ENCODE peak calls at places on chromosomes 12 and 14, in nine cellular contexts. One of them, this sample, is unnamed.
A peak's percentile ranks its signal among the peaks of the same experiment; 100 is the strongest.

GRCh38 chr12:118430516-118430915 is 54.2 kb downstream of the SUDS3 start:
- DNase-seq in epithelial cell of esophagus: peak; percentile 39
- DNase-seq in CD4-positive, alpha-beta T cell: no peak
- DNase-seq in left lung: no peak
- DNase-seq in tibial artery: no peak
- DNase-seq in fibroblast of pulmonary artery: no peak
- DNase-seq in endothelial cell: no peak
- DNase-seq in adrenal gland: no peak
- DNase-seq in left ventricle myocardium inferior: no peak
- DNase-seq in this sample: no peak

GRCh38 chr12:42815068-42815467 is 225.5 kb upstream of the PRICKLE1 start:
- DNase-seq in endothelial cell: no peak
- DNase-seq in adrenal gland: no peak
- DNase-seq in tibial artery: no peak
- DNase-seq in CD4-positive, alpha-beta T cell: no peak
- DNase-seq in epithelial cell of esophagus: no peak
- DNase-seq in left ventricle myocardium inferior: no peak
- DNase-seq in left lung: no peak
- DNase-seq in fibroblast of pulmonary artery: no peak
- DNase-seq in this sample: no peak

GRCh38 chr14:58362798-58363412 is 32.8 kb upstream of the TOMM20L start:
- DNase-seq in epithelial cell of esophagus: peak; percentile 48
- DNase-seq in CD4-positive, alpha-beta T cell: no peak
- DNase-seq in fibroblast of pulmonary artery: peak; percentile 45
- DNase-seq in tibial artery: no peak
- DNase-seq in endothelial cell: no peak
- DNase-seq in adrenal gland: no peak
- DNase-seq in left ventricle myocardium inferior: no peak
- DNase-seq in left lung: no peak
- DNase-seq in this sample: no peak

GRCh38 chr12:56593909-56594621 is 36.1 kb downstream of the BAZ2A start:
- DNase-seq in adrenal gland: peak; percentile 67
- DNase-seq in fibroblast of pulmonary artery: peak; percentile 87
- DNase-seq in epithelial cell of esophagus: peak; percentile 61
- DNase-seq in tibial artery: peak; percentile 45
- DNase-seq in endothelial cell: peak; percentile 73
- DNase-seq in left ventricle myocardium inferior: no peak
- DNase-seq in CD4-positive, alpha-beta T cell: peak; percentile 42
- DNase-seq in left lung: no peak
- DNase-seq in this sample: peak; percentile 45

GRCh38 chr12:120142231-120142877 is 25.8 kb upstream of the RAB35 start:
- DNase-seq in left lung: no peak
- DNase-seq in left ventricle myocardium inferior: no peak
- DNase-seq in tibial artery: no peak
- DNase-seq in adrenal gland: no peak
- DNase-seq in CD4-positive, alpha-beta T cell: no peak
- DNase-seq in fibroblast of pulmonary artery: peak; percentile 44
- DNase-seq in endothelial cell: no peak
- DNase-seq in epithelial cell of esophagus: no peak
- DNase-seq in this sample: no peak

GRCh38 chr14:36580856-36581831 is 1.3 kb downstream of the NKX2-8 start:
- DNase-seq in CD4-positive, alpha-beta T cell: no peak
- DNase-seq in epithelial cell of esophagus: peak; percentile 80
- DNase-seq in left lung: peak; percentile 81
- DNase-seq in adrenal gland: no peak
- DNase-seq in endothelial cell: peak; percentile 40
- DNase-seq in left ventricle myocardium inferior: peak; percentile 13
- DNase-seq in tibial artery: no peak
- DNase-seq in fibroblast of pulmonary artery: peak; percentile 23
- DNase-seq in this sample: peak; percentile 34

GRCh38 chr14:56196274-56196673 is 78.1 kb downstream of the PELI2 start:
- DNase-seq in tibial artery: no peak
- DNase-seq in CD4-positive, alpha-beta T cell: no peak
- DNase-seq in epithelial cell of esophagus: no peak
- DNase-seq in left ventricle myocardium inferior: no peak
- DNase-seq in endothelial cell: no peak
- DNase-seq in fibroblast of pulmonary artery: peak; percentile 68
- DNase-seq in adrenal gland: no peak
- DNase-seq in left lung: no peak
- DNase-seq in this sample: no peak

GRCh38 chr14:99214701-99215100 is 57.3 kb downstream of the BCL11B start:
- DNase-seq in CD4-positive, alpha-beta T cell: no peak
- DNase-seq in tibial artery: no peak
- DNase-seq in endothelial cell: no peak
- DNase-seq in fibroblast of pulmonary artery: no peak
- DNase-seq in left ventricle myocardium inferior: no peak
- DNase-seq in left lung: peak; percentile 39
- DNase-seq in adrenal gland: no peak
- DNase-seq in epithelial cell of esophagus: no peak
- DNase-seq in this sample: no peak

GRCh38 chr12:109763201-109763841 is 49.7 kb downstream of the FAM222A start:
- DNase-seq in epithelial cell of esophagus: peak; percentile 90
- DNase-seq in tibial artery: no peak
- DNase-seq in CD4-positive, alpha-beta T cell: no peak
- DNase-seq in endothelial cell: no peak
- DNase-seq in adrenal gland: peak; percentile 55
- DNase-seq in left ventricle myocardium inferior: no peak
- DNase-seq in fibroblast of pulmonary artery: peak; percentile 40
- DNase-seq in left lung: no peak
- DNase-seq in this sample: no peak

GRCh38 chr14:54002653-54003052 is 46.0 kb upstream of the BMP4 start:
- DNase-seq in endothelial cell: no peak
- DNase-seq in adrenal gland: no peak
- DNase-seq in left ventricle myocardium inferior: no peak
- DNase-seq in tibial artery: no peak
- DNase-seq in CD4-positive, alpha-beta T cell: no peak
- DNase-seq in fibroblast of pulmonary artery: peak; percentile 24
- DNase-seq in left lung: no peak
- DNase-seq in epithelial cell of esophagus: no peak
- DNase-seq in this sample: no peak

GRCh38 chr12:70754330-70754741 is 117.1 kb upstream of the PTPRB start:
- DNase-seq in endothelial cell: no peak
- DNase-seq in CD4-positive, alpha-beta T cell: no peak
- DNase-seq in left ventricle myocardium inferior: no peak
- DNase-seq in left lung: no peak
- DNase-seq in tibial artery: no peak
- DNase-seq in adrenal gland: no peak
- DNase-seq in epithelial cell of esophagus: peak; percentile 10
- DNase-seq in fibroblast of pulmonary artery: no peak
- DNase-seq in this sample: no peak

GRCh38 chr12:57726884-57727757 is 11.4 kb downstream of the AGAP2 start:
- DNase-seq in endothelial cell: peak; percentile 43
- DNase-seq in fibroblast of pulmonary artery: no peak
- DNase-seq in left lung: no peak
- DNase-seq in adrenal gland: peak; percentile 62
- DNase-seq in left ventricle myocardium inferior: peak; percentile 59
- DNase-seq in CD4-positive, alpha-beta T cell: no peak
- DNase-seq in epithelial cell of esophagus: peak; percentile 20
- DNase-seq in tibial artery: no peak
- DNase-seq in this sample: peak; percentile 57

GRCh38 chr12:57727758-57728395 is 10.7 kb downstream of the AGAP2 start:
- DNase-seq in CD4-positive, alpha-beta T cell: no peak
- DNase-seq in tibial artery: no peak
- DNase-seq in fibroblast of pulmonary artery: no peak
- DNase-seq in left ventricle myocardium inferior: no peak
- DNase-seq in left lung: no peak
- DNase-seq in endothelial cell: peak; percentile 36
- DNase-seq in epithelial cell of esophagus: no peak
- DNase-seq in adrenal gland: peak; percentile 43
- DNase-seq in this sample: peak; percentile 56

GRCh38 chr12:57725851-57726150 is 12.7 kb downstream of the AGAP2 start:
- DNase-seq in left ventricle myocardium inferior: no peak
- DNase-seq in endothelial cell: no peak
- DNase-seq in epithelial cell of esophagus: no peak
- DNase-seq in tibial artery: no peak
- DNase-seq in CD4-positive, alpha-beta T cell: no peak
- DNase-seq in fibroblast of pulmonary artery: no peak
- DNase-seq in adrenal gland: no peak
- DNase-seq in left lung: no peak
- DNase-seq in this sample: no peak

GRCh38 chr12:57724936-57725740 is 13.4 kb downstream of the AGAP2 start:
- DNase-seq in CD4-positive, alpha-beta T cell: no peak
- DNase-seq in left lung: no peak
- DNase-seq in tibial artery: no peak
- DNase-seq in left ventricle myocardium inferior: no peak
- DNase-seq in endothelial cell: no peak
- DNase-seq in fibroblast of pulmonary artery: no peak
- DNase-seq in epithelial cell of esophagus: no peak
- DNase-seq in adrenal gland: peak; percentile 21
- DNase-seq in this sample: no peak

GRCh38 chr12:57726151-57726883 is 12.2 kb downstream of the AGAP2 start:
- DNase-seq in adrenal gland: peak; percentile 90
- DNase-seq in tibial artery: peak; percentile 68
- DNase-seq in fibroblast of pulmonary artery: peak; percentile 80
- DNase-seq in left ventricle myocardium inferior: peak; percentile 73
- DNase-seq in CD4-positive, alpha-beta T cell: no peak
- DNase-seq in epithelial cell of esophagus: peak; percentile 82
- DNase-seq in left lung: peak; percentile 89
- DNase-seq in endothelial cell: peak; percentile 82
- DNase-seq in this sample: peak; percentile 43
- TF ChIP-seq CTCF in adrenal gland: peak; percentile 69
- TF ChIP-seq CTCF in tibial artery: peak; percentile 73
- TF ChIP-seq CTCF in fibroblast of pulmonary artery: peak; percentile 81
- TF ChIP-seq CTCF in left ventricle myocardium inferior: peak; percentile 73
- TF ChIP-seq CTCF in CD4-positive, alpha-beta T cell: no peak
- TF ChIP-seq CTCF in epithelial cell of esophagus: peak; percentile 78
- TF ChIP-seq CTCF in left lung: peak; percentile 75
- TF ChIP-seq CTCF in endothelial cell: peak; percentile 72
- TF ChIP-seq CTCF in this sample: peak; percentile 64

GRCh38 chr12:2282321-2282720 is 229.5 kb downstream of the CACNA1C start:
- DNase-seq in left ventricle myocardium inferior: no peak
- DNase-seq in left lung: no peak
- DNase-seq in endothelial cell: no peak
- DNase-seq in tibial artery: no peak
- DNase-seq in fibroblast of pulmonary artery: no peak
- DNase-seq in CD4-positive, alpha-beta T cell: no peak
- DNase-seq in epithelial cell of esophagus: no peak
- DNase-seq in adrenal gland: no peak
- DNase-seq in this sample: no peak
- TF ChIP-seq CTCF in left ventricle myocardium inferior: peak; percentile 37
- TF ChIP-seq CTCF in left lung: no peak
- TF ChIP-seq CTCF in endothelial cell: no peak
- TF ChIP-seq CTCF in tibial artery: no peak
- TF ChIP-seq CTCF in fibroblast of pulmonary artery: no peak
- TF ChIP-seq CTCF in CD4-positive, alpha-beta T cell: no peak
- TF ChIP-seq CTCF in epithelial cell of esophagus: no peak
- TF ChIP-seq CTCF in adrenal gland: no peak
- TF ChIP-seq CTCF in this sample: no peak

DNA sequence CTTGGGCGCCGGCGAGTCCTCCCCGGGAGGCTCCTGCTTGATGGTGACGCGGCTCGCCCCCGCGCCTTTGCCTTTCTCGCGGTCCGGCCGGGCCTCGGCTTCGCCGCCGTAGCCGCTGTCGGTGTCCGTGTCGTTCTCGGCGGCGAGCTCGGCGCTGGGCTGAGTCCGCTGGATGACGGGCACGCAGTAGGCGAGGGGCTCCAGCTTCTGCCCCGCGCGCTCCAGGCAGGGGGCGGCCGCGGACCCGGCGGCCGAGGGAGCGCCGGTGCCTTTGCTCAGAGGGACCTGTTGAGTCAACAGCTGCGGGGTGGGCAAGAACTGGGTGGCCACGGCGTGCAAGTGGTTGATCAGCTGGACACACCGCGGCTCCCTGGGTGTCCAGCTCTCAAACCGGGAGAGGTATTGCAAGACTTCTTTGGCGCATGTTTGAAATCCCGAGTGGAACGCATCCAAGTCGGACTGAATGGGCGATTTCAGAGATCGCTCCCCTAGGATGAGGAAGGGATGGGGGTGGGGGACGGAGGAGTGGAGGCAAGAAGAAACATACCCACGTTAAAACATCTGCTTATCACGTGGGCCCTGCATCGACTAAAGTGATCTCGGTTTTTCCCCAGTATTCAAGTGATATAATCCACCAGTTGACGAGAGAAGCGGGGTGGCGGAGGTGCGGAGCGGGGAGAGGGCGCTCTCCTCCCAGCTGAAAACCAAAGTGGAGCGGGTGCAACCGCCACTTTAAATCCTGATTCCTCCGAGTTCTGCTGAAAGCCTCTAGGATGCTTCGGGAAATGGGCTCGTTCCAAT is 2.0 kb downstream of the BHLHE41 start:
- DNase-seq in CD4-positive, alpha-beta T cell: no peak
- DNase-seq in epithelial cell of esophagus: peak; percentile 76
- DNase-seq in left lung: peak; percentile 85
- DNase-seq in left ventricle myocardium inferior: peak; percentile 63
- DNase-seq in endothelial cell: peak; percentile 66
- DNase-seq in adrenal gland: peak; percentile 81
- DNase-seq in fibroblast of pulmonary artery: peak; percentile 82
- DNase-seq in tibial artery: peak; percentile 87
- DNase-seq in this sample: peak; percentile 62
- TF ChIP-seq CTCF in CD4-positive, alpha-beta T cell: no peak
- TF ChIP-seq CTCF in epithelial cell of esophagus: peak; percentile 60
- TF ChIP-seq CTCF in left lung: no peak
- TF ChIP-seq CTCF in left ventricle myocardium inferior: peak; percentile 34
- TF ChIP-seq CTCF in endothelial cell: no peak
- TF ChIP-seq CTCF in adrenal gland: peak; percentile 26
- TF ChIP-seq CTCF in fibroblast of pulmonary artery: peak; percentile 48
- TF ChIP-seq CTCF in tibial artery: no peak
- TF ChIP-seq CTCF in this sample: peak; percentile 46

GRCh38 chr12:60257063-60257462 is 661.2 kb downstream of the SLC16A7 start:
- DNase-seq in left ventricle myocardium inferior: no peak
- DNase-seq in fibroblast of pulmonary artery: peak; percentile 68
- DNase-seq in CD4-positive, alpha-beta T cell: no peak
- DNase-seq in left lung: no peak
- DNase-seq in adrenal gland: no peak
- DNase-seq in tibial artery: no peak
- DNase-seq in epithelial cell of esophagus: peak; percentile 72
- DNase-seq in endothelial cell: no peak
- DNase-seq in this sample: no peak
- TF ChIP-seq CTCF in left ventricle myocardium inferior: no peak
- TF ChIP-seq CTCF in fibroblast of pulmonary artery: peak; percentile 21
- TF ChIP-seq CTCF in CD4-positive, alpha-beta T cell: no peak
- TF ChIP-seq CTCF in left lung: no peak
- TF ChIP-seq CTCF in adrenal gland: no peak
- TF ChIP-seq CTCF in tibial artery: no peak
- TF ChIP-seq CTCF in epithelial cell of esophagus: peak; percentile 32
- TF ChIP-seq CTCF in endothelial cell: no peak
- TF ChIP-seq CTCF in this sample: peak; percentile 10

GRCh38 chr12:76348079-76348901 is at the start of gene BBS10:
- DNase-seq in endothelial cell: peak; percentile 77
- DNase-seq in CD4-positive, alpha-beta T cell: peak; percentile 77
- DNase-seq in left lung: peak; percentile 96
- DNase-seq in left ventricle myocardium inferior: peak; percentile 92
- DNase-seq in epithelial cell of esophagus: peak; percentile 93
- DNase-seq in tibial artery: peak; percentile 86
- DNase-seq in adrenal gland: peak; percentile 94
- DNase-seq in fibroblast of pulmonary artery: peak; percentile 93
- DNase-seq in this sample: peak; percentile 65
- TF ChIP-seq CTCF in endothelial cell: peak; percentile 44
- TF ChIP-seq CTCF in CD4-positive, alpha-beta T cell: peak; percentile 33
- TF ChIP-seq CTCF in left lung: peak; percentile 35
- TF ChIP-seq CTCF in left ventricle myocardium inferior: peak; percentile 58
- TF ChIP-seq CTCF in epithelial cell of esophagus: peak; percentile 58
- TF ChIP-seq CTCF in tibial artery: peak; percentile 37
- TF ChIP-seq CTCF in adrenal gland: peak; percentile 47
- TF ChIP-seq CTCF in fibroblast of pulmonary artery: peak; percentile 40
- TF ChIP-seq CTCF in this sample: peak; percentile 53

GRCh38 chr12:4628406-4628805 is 20.4 kb downstream of the AKAP3 start:
- DNase-seq in adrenal gland: no peak
- DNase-seq in tibial artery: no peak
- DNase-seq in epithelial cell of esophagus: peak; percentile 72
- DNase-seq in endothelial cell: no peak
- DNase-seq in left lung: no peak
- DNase-seq in fibroblast of pulmonary artery: no peak
- DNase-seq in CD4-positive, alpha-beta T cell: no peak
- DNase-seq in left ventricle myocardium inferior: no peak
- DNase-seq in this sample: no peak
- TF ChIP-seq CTCF in adrenal gland: no peak
- TF ChIP-seq CTCF in tibial artery: no peak
- TF ChIP-seq CTCF in epithelial cell of esophagus: no peak
- TF ChIP-seq CTCF in endothelial cell: no peak
- TF ChIP-seq CTCF in left lung: no peak
- TF ChIP-seq CTCF in fibroblast of pulmonary artery: no peak
- TF ChIP-seq CTCF in CD4-positive, alpha-beta T cell: no peak
- TF ChIP-seq CTCF in left ventricle myocardium inferior: no peak
- TF ChIP-seq CTCF in this sample: no peak

GRCh38 chr12:40031965-40032364 is 73.9 kb downstream of the SLC2A13 start:
- DNase-seq in tibial artery: no peak
- DNase-seq in left ventricle myocardium inferior: no peak
- DNase-seq in adrenal gland: no peak
- DNase-seq in epithelial cell of esophagus: no peak
- DNase-seq in CD4-positive, alpha-beta T cell: no peak
- DNase-seq in fibroblast of pulmonary artery: no peak
- DNase-seq in left lung: no peak
- DNase-seq in endothelial cell: no peak
- DNase-seq in this sample: no peak
- TF ChIP-seq CTCF in tibial artery: no peak
- TF ChIP-seq CTCF in left ventricle myocardium inferior: no peak
- TF ChIP-seq CTCF in adrenal gland: no peak
- TF ChIP-seq CTCF in epithelial cell of esophagus: peak; percentile 14
- TF ChIP-seq CTCF in CD4-positive, alpha-beta T cell: no peak
- TF ChIP-seq CTCF in fibroblast of pulmonary artery: no peak
- TF ChIP-seq CTCF in left lung: no peak
- TF ChIP-seq CTCF in endothelial cell: no peak
- TF ChIP-seq CTCF in this sample: peak; percentile 13